ENCODE peak calls at places on chromosomes 2 and 18, in eight cellular contexts. E, W, H, V, L, S, J and B are unnamed samples.

GRCh38 chr18:42486296-42486695 is 531.3 kb downstream of the PIK3C3 start:
- DNase-seq in H (no peak), W (no peak), J (no peak), V (no peak), S (no peak), E (no peak), L (no peak), B (no peak)

GRCh38 chr2:64846175-64846574 is 143.0 kb upstream of the SLC1A4 start:
- DNase-seq in W (no peak), S (no peak), L (no peak), H (no peak), E (no peak), V (no peak), J (no peak), B (peak; percentile 46)

GRCh38 chr2:97717618-97718005 is 4.2 kb downstream of the ZAP70 start:
- DNase-seq in J (no peak), W (no peak), E (no peak), S (no peak), L (peak; percentile 18), V (no peak), H (no peak), B (no peak)

GRCh38 chr2:164867779-164868397 is 26.3 kb upstream of the COBLL1 start:
- DNase-seq in E (no peak), S (no peak), W (no peak), L (no peak), J (no peak), V (no peak), H (no peak), B (no peak)

GRCh38 chr2:109129921-109130725 is 1.1 kb downstream of the SH3RF3 start:
- DNase-seq in S (no peak), E (no peak), W (peak; percentile 20), J (no peak), V (peak; percentile 42), H (no peak), L (no peak), B (no peak)

GRCh38 chr2:85137131-85137530 is 3.9 kb downstream of the TCF7L1 start:
- DNase-seq in E (no peak), J (no peak), S (no peak), V (no peak), H (no peak), L (no peak), W (no peak), B (no peak)

GRCh38 chr2:77566131-77566530 is 44.0 kb upstream of the LRRTM4 start:
- DNase-seq in W (no peak), L (no peak), H (no peak), S (no peak), E (no peak), J (no peak), V (no peak), B (no peak)

GRCh38 chr18:63216911-63217311 is 102.7 kb downstream of the BCL2 start:
- DNase-seq in H (no peak), W (no peak), S (no peak), E (no peak), J (no peak), L (no peak), V (no peak), B (no peak)

GRCh38 chr2:96146151-96146880 is 1.1 kb upstream of the DUSP2 start:
- DNase-seq in J (no peak), E (no peak), S (peak; percentile 86), V (peak; percentile 29), H (peak; percentile 92), L (peak; percentile 66), W (peak; percentile 43), B (no peak)

GRCh38 chr2:225177098-225177497 is 134.8 kb upstream of the DOCK10 start:
- DNase-seq in H (no peak), V (no peak), E (no peak), S (no peak), W (no peak), J (no peak), L (no peak), B (no peak)

GRCh38 chr18:8990276-8991031 is 112.0 kb upstream of the NDUFV2 start:
- DNase-seq in W (no peak), L (peak; percentile 91), H (no peak), V (no peak), S (no peak), J (no peak), E (peak; percentile 79), B (no peak)

GRCh38 chr2:40287201-40287600 is 164.7 kb downstream of the SLC8A1 start:
- DNase-seq in S (no peak), L (no peak), J (no peak), W (no peak), H (no peak), V (no peak), E (no peak), B (no peak)

GRCh38 chr2:62175728-62176127 is 20.2 kb upstream of the B3GNT2 start:
- DNase-seq in L (no peak), W (no peak), H (no peak), J (no peak), S (no peak), V (no peak), E (no peak), B (no peak)

GRCh38 chr2:132416080-132416911 is at the start of gene GPR39:
- DNase-seq in E (peak; percentile 26), J (peak; percentile 67), W (peak; percentile 28), S (peak; percentile 96), L (peak; percentile 72), H (peak; percentile 92), V (peak; percentile 88), B (no peak)
- H3K27ac ChIP-seq in E (no peak within 1 kb of the TSS), J (no peak within 1 kb of the TSS), W (no peak within 1 kb of the TSS), S (peak within 1 kb of the TSS; percentile 90), L (peak within 1 kb of the TSS; percentile 84), H (peak within 1 kb of the TSS; percentile 31), V (no peak within 1 kb of the TSS), B (peak within 1 kb of the TSS; percentile 41)

GRCh38 chr2:231643494-231643888 is 50.8 kb downstream of the TEX44 start:
- DNase-seq in W (no peak), H (no peak), J (no peak), V (no peak), S (no peak), E (peak; percentile 16), L (no peak), B (no peak)

GRCh38 chr2:231644426-231644825 is 51.8 kb downstream of the TEX44 start:
- DNase-seq in S (no peak), L (no peak), H (no peak), J (no peak), E (no peak), V (no peak), W (no peak), B (no peak)

GRCh38 chr2:231640229-231640628 is 47.6 kb downstream of the TEX44 start:
- DNase-seq in S (no peak), H (no peak), V (no peak), E (no peak), L (no peak), W (no peak), J (no peak), B (no peak)

GRCh38 chr2:231642631-231643493 is 50.2 kb downstream of the TEX44 start:
- DNase-seq in E (peak; percentile 94), H (peak; percentile 91), V (peak; percentile 39), L (peak; percentile 95), S (peak; percentile 96), J (peak; percentile 94), W (peak; percentile 81), B (peak; percentile 85)

DNA sequence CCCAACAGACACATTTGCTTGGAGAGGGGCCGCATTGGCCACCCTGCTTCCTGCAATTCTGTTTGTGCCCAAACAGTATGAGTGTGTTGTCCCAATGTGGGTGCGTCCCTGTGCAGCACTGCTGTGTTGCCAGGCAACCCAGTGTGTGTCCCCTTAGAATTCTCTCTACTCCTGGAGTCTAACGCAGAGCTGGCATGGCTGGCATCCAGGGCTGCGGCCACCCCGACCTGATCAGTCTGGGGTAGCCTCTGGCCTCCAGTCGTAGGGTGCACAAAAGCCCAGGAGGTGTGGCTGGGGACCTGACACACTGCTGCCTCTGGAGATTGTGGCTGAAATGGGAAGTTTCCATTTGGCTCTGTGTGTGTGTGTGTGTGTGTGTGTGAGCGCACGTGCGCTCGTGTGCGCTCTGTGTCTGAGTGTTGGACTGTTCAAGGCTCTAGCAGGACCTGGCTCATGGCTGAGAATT is 48.0 kb downstream of the TEX44 start:
- DNase-seq in W (no peak), E (peak; percentile 16), J (peak; percentile 86), L (peak; percentile 76), V (no peak), S (peak; percentile 89), H (peak; percentile 56), B (no peak)
- H3K27ac ChIP-seq in W (peak overlapping the region; percentile 44), E (peak overlapping the region; percentile 97), J (peak overlapping the region; percentile 97), L (peak overlapping the region; percentile 95), V (no peak overlapping the region), S (peak overlapping the region; percentile 79), H (peak overlapping the region; percentile 55), B (peak overlapping the region; percentile 94)

GRCh38 chr2:221896505-221897151 is 324.5 kb upstream of the EPHA4 start:
- DNase-seq in H (no peak), E (no peak), L (peak; percentile 42), V (no peak), S (peak; percentile 58), W (peak; percentile 11), J (peak; percentile 59), B (no peak)
- H3K27ac ChIP-seq in H (no peak overlapping the region), E (no peak overlapping the region), L (no peak overlapping the region), V (no peak overlapping the region), S (no peak overlapping the region), W (no peak overlapping the region), J (no peak overlapping the region), B (no peak overlapping the region)

GRCh38 chr2:79189465-79189864 is 29.9 kb upstream of the REG3A start:
- DNase-seq in V (no peak), J (no peak), W (no peak), E (no peak), H (no peak), L (no peak), S (no peak), B (no peak)
- H3K27ac ChIP-seq in V (no peak overlapping the region), J (no peak overlapping the region), W (no peak overlapping the region), E (no peak overlapping the region), H (no peak overlapping the region), L (no peak overlapping the region), S (no peak overlapping the region), B (no peak overlapping the region)

GRCh38 chr2:217709496-217710217 is 293.1 kb downstream of the TNS1 start:
- DNase-seq in V (no peak), L (no peak), E (no peak), S (no peak), W (peak; percentile 82), H (no peak), J (no peak), B (no peak)
- H3K27ac ChIP-seq in V (no peak overlapping the region), L (no peak overlapping the region), E (no peak overlapping the region), S (no peak overlapping the region), W (no peak overlapping the region), H (peak overlapping the region; percentile 17), J (no peak overlapping the region), B (no peak overlapping the region)

DNA sequence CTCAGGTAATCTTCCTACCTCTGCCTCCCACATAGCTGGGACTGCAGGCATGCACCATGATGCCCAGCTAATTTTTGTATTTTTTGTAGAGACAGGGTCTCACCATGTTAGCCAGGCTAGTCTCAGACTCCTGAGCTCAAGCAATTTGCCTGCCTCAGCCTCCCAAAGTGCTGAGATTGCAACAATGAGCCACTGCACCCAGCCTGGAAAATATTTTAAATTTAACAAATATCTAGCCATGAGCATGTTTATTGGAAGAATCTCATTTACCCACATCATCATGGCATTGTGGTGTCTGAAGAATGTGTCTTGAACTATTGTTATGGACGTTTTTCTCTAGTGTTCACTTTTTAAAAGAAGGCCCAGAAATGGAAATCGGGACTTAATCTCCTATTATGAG is 231.8 kb downstream of the MBD5 start:
- DNase-seq in W (no peak), E (no peak), J (no peak), L (no peak), S (no peak), H (no peak), V (no peak), B (no peak)
- H3K27ac ChIP-seq in W (no peak overlapping the region), E (no peak overlapping the region), J (no peak overlapping the region), L (no peak overlapping the region), S (no peak overlapping the region), H (no peak overlapping the region), V (no peak overlapping the region), B (no peak overlapping the region)